ENCODE peak calls at places on chromosomes 13 and 19, in four cellular contexts. W, E, M and T are unnamed samples. For H3K36me3, the result is how much of the 10 kb centered on the place peaks cover.

GRCh38 chr13:82565191-82565590 is 1317.1 kb downstream of the SLITRK1 start:
- DNase-seq in M (no peak), W (no peak), E (no peak), T (no peak)

GRCh38 chr19:30390356-30390988 is 18.3 kb downstream of the ZNF536 start:
- DNase-seq in E (no peak), W (no peak), M (no peak), T (no peak)

GRCh38 chr19:45972944-45973525 is 630 bp downstream of the NOVA2 start:
- DNase-seq in M (no peak), W (no peak), E (no peak), T (no peak)

GRCh38 chr13:51348069-51348967 is 8.8 kb downstream of the SERPINE3 start:
- DNase-seq in M (no peak), E (no peak), W (no peak), T (no peak)

GRCh38 chr13:83845121-83845520 is 37.2 kb downstream of the SLITRK1 start:
- DNase-seq in W (no peak), M (no peak), E (no peak), T (no peak)

GRCh38 chr19:39413269-39413902 is 917 bp downstream of the PLEKHG2 start:
- DNase-seq in E (peak), W (peak), M (peak), T (peak)

GRCh38 chr13:113997845-113998751 is 24.2 kb upstream of the C13orf46 start:
- DNase-seq in E (peak), M (peak), W (peak), T (peak)

GRCh38 chr19:38838208-38838985 is 6.8 kb upstream of the ECH1 start:
- DNase-seq in W (no peak), M (no peak), E (no peak), T (no peak)

GRCh38 chr19:55146648-55147218 is 2.3 kb downstream of the TNNT1 start:
- DNase-seq in M (no peak), E (no peak), W (no peak), T (no peak)

GRCh38 chr19:10662384-10663251 is 8.5 kb downstream of the ILF3 start:
- DNase-seq in W (no peak), E (no peak), M (no peak), T (no peak)

GRCh38 chr13:45178349-45179142 is 22.3 kb downstream of the KCTD4 start:
- DNase-seq in E (no peak), M (no peak), W (no peak), T (no peak)

GRCh38 chr13:24097667-24098066 is 62.9 kb upstream of the SPATA13 start:
- DNase-seq in W (no peak), E (no peak), M (no peak), T (no peak)

DNA sequence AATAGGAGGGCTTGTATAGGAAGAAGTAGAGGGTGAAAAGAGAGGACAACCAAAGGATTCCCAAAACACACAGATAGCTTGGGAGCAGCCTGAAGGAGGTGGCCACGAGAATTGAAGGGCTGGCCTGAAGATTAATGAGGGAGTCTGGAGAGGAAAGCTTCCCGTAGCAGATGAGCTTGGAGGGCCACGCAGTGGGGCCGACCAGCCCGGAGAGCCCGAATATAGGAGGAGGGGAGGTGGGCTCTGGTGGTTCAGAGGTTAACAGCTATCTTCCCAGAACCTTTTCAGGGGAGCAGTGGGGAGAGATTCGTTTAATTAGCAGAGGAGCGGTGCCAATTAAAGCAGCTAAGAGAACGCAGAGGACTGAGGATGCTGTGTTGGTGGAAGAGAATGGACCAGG is 154.9 kb downstream of the STK24 start:
- DNase-seq in M (no peak), E (no peak), W (no peak), T (no peak)
- H3K36me3 ChIP-seq in M (half or more), E (under half), W (under half), T (under half)

DNA sequence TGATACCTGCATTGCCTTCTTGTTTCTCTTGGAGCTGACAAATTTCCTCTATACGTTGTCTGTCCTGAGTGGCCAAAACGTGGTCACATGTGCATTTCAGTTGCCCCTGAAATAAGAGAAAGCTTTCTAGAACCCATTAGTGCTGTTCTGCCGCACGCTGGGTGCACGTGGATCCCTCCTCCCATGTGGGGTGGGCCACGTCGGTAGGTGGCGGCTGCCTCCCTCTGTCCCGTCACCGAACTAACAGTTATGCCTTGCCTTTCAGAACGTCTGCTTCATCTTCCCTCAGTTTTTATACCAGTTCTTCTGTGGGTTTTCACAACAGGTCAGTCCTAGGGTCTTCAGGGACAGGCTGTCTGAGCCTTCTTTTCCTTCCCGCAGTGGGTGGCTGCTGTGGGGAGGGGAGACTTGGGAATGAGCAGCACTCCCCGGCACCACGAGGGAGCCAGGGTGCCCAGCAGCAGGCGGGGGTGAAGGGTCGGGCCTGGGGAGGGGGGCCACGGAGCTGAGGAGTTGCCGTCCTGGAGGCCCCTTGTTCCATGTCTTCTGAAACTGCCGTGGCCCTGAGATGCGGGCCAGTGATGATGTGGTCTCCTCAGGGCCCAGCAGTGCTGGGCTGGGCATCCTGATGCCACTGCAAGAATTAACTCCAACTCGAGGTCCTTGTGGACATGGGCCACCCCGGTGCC is 109.7 kb upstream of the MCF2L start:
- DNase-seq in E (no peak), M (no peak), W (no peak), T (no peak)
- TF ChIP-seq CTCF in E (no peak), M (no peak), W (no peak), T (no peak)

GRCh38 chr19:47141695-47142094 is 11.1 kb downstream of the SAE1 start:
- DNase-seq in E (no peak), W (no peak), M (no peak), T (no peak)
- H3K36me3 ChIP-seq in E (under half), W (under half), M (half or more), T (under half)

GRCh38 chr19:29259153-29259552 is 46.2 kb upstream of the UQCRFS1 start:
- DNase-seq in W (no peak), E (no peak), M (no peak), T (no peak)

GRCh38 chr19:29262085-29262484 is 49.1 kb upstream of the UQCRFS1 start:
- DNase-seq in W (no peak), M (no peak), E (no peak), T (no peak)

GRCh38 chr19:29263305-29264080 is 50.5 kb upstream of the UQCRFS1 start:
- DNase-seq in M (no peak), E (peak), W (no peak), T (peak)

GRCh38 chr19:29259867-29260281 is 46.9 kb upstream of the UQCRFS1 start:
- DNase-seq in E (no peak), M (no peak), W (no peak), T (no peak)

GRCh38 chr19:29260477-29261317 is 47.7 kb upstream of the UQCRFS1 start:
- DNase-seq in E (no peak), M (no peak), W (no peak), T (no peak)
- TF ChIP-seq CTCF in E (peak), M (peak), W (no peak), T (no peak)

DNA sequence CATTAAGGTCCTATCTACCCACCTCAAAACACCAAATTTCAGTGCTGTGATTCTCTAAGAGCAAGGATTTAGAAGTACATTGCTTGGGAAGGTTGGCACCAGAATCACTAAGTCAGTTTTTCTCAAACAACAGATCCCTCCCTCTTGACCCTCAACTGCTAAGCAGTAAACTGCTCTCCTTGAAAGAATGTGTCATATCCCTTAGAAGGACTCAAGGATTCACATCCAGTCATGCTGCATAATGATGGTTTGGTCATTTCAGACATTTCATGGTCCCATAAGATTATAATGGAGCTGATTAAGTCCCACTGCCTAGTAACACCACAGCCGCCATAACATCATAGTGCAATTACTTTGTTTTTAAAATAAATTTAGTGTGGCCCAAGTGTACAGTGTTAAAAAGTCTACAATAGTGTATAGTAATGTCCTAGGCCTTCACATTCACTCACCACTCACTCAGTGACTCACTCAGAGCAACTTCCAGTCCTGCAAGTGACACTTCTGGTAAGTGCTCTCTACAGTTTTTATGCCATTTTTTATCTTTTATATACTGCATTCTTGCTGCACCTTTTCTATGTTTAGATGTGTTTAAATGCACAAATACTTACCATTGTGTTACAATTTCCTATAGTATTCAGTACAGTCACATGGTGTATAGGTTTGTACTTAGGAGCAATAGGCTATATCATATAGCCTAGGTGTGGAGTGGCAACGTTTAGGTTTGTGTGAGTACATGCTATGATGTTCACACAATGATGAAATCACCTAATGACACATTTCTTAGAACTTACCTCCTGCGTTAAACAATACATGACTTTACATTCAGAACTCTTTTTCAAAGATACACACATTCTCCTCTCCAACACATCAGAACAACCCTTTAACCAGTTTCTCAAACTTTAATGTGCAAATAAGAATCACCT is 15.7 kb upstream of the CCDC169 start:
- DNase-seq in M (no peak), W (no peak), E (no peak), T (no peak)
- H3K36me3 ChIP-seq in M (half or more), W (under half), E (half or more), T (under half)